ENCODE peak calls at places on chromosomes 2 and 18, in four cellular contexts. K, D, B and O are unnamed samples.

GRCh38 chr2:23711979-23712755 is 214.8 kb downstream of the ATAD2B start:
- DNase-seq in D (peak), K (no peak), B (peak), O (peak)

GRCh38 chr2:45466045-45466444 is 145.0 kb downstream of the SRBD1 start:
- DNase-seq in K (no peak), D (no peak), B (no peak), O (no peak)

GRCh38 chr18:34018358-34018757 is 206.4 kb downstream of the NOL4 start:
- DNase-seq in K (no peak), B (no peak), D (no peak), O (no peak)

GRCh38 chr2:182827182-182827879 is 39.1 kb downstream of the FRZB start:
- DNase-seq in D (no peak), B (peak), K (no peak), O (no peak)

GRCh38 chr2:6495466-6495865 is 370.2 kb downstream of the CMPK2 start:
- DNase-seq in D (no peak), K (no peak), B (no peak), O (no peak)

GRCh38 chr2:38174131-38174530 is 98.2 kb upstream of the CYP1B1 start:
- DNase-seq in K (no peak), B (no peak), D (no peak), O (no peak)

GRCh38 chr2:98917031-98917459 is 19.0 kb downstream of the CRACDL start:
- DNase-seq in B (peak), K (no peak), D (no peak), O (peak)

GRCh38 chr2:191318729-191319078 is 73.5 kb downstream of the MYO1B start:
- DNase-seq in B (peak), D (peak), K (no peak), O (peak)

GRCh38 chr2:96423281-96423680 is 81.9 kb downstream of the NEURL3 start:
- DNase-seq in B (no peak), D (no peak), K (no peak), O (no peak)

GRCh38 chr2:214019973-214020345 is 390.9 kb upstream of the VWC2L start:
- DNase-seq in D (no peak), B (no peak), K (no peak), O (no peak)

GRCh38 chr18:56291229-56291796 is 347.1 kb downstream of the TXNL1 start:
- DNase-seq in D (no peak), K (no peak), B (peak), O (no peak)

GRCh38 chr18:12862467-12862866 is 21.6 kb downstream of the PTPN2 start:
- DNase-seq in B (no peak), K (peak), D (peak), O (no peak)

GRCh38 chr2:56009758-56010534 is 86.4 kb upstream of the EFEMP1 start:
- DNase-seq in K (no peak), D (peak), B (peak), O (peak)
- TF ChIP-seq CTCF in K (peak), D (peak), B (peak), O (peak)

GRCh38 chr2:25787020-25787419 is 91.3 kb downstream of the ASXL2 start:
- DNase-seq in B (no peak), K (peak), D (no peak), O (no peak)
- H3K4me3 ChIP-seq in B (no peak), K (no peak), D (no peak), O (no peak)

DNA sequence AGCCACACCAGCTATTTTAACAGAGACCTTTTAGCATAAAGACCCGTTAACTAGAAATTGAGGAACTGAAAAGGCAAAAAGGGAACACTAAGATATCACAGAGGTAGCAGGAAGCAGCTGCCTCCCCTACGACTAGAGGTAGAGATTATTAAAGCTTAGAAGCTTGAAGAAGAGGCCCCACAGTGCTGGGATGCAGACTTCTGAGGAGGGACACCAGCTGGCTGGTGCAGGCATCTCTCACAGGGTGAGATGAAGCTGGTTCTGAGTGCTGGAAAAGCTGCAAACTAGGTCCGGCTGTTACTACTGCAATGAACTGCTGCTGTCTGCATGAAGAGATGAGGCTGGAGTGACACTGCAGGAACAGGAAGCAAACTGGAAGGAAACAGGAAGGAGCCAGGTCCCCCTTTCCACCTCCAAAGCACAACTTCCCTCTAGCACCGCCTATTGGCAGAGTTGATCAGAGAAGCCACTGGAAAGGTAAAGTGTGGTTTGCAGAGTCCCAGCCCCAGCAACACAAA is 61.2 kb upstream of the MRPS9 start:
- DNase-seq in B (no peak), D (no peak), K (no peak), O (no peak)
- TF ChIP-seq CTCF in B (no peak), D (peak), K (no peak), O (no peak)

DNA sequence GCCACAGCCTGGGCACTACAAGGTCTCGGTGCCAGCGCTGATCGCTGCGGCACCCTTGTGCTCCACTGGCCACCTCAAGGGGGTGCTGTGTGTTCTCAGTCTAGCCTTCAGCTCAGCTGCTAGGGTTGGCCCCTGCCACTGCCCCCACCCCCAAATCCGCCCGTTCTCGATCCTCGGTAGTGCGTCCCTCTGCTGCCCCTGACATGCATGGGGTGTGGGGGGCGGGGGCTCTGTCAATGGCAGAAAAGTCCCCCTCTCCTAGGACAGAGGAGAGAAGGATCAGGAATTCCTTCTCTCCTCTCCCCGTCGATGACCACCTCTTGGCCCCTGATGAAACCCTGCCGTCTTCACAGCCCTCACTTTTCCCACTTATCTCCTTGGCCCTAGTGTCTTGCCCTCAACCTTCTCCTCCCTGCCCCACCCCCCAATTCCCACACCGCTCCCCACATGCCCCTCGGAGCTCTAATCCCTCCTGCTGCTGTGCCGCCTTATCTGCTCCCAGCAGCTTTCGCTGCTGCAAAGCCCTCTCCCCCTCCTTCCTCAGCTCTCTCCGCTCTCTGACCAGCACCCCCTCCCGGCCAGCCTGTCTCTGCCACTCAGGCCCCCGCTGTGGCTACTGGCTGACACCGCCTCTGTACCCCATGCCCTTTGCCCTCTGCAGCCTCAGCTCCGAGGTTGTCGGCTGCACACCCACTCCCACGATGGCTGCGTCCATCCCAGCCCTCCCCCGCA is 4.3 kb upstream of the ASIC4 start:
- DNase-seq in D (peak), B (peak), K (peak), O (peak)
- H3K4me3 ChIP-seq in D (peak), B (peak), K (no peak), O (peak)

GRCh38 chr2:125745514-125745913 is 910.4 kb upstream of the GYPC start:
- DNase-seq in B (no peak), K (peak), D (peak), O (no peak)
- TF ChIP-seq CTCF in B (no peak), K (peak), D (peak), O (no peak)

GRCh38 chr2:218983263-218983970 is 1.6 kb downstream of the FEV start:
- DNase-seq in B (no peak), D (no peak), K (no peak), O (no peak)

GRCh38 chr2:218984239-218985020 is 554 bp downstream of the FEV start:
- DNase-seq in D (peak), B (no peak), K (no peak), O (no peak)

GRCh38 chr2:218982312-218983262 is 2.4 kb downstream of the FEV start:
- DNase-seq in K (no peak), B (no peak), D (no peak), O (no peak)

GRCh38 chr2:218985021-218985324 is at the start of gene FEV:
- DNase-seq in B (no peak), D (peak), K (no peak), O (no peak)

GRCh38 chr2:218983971-218984238 is 1.1 kb downstream of the FEV start:
- DNase-seq in B (no peak), D (no peak), K (no peak), O (no peak)
- H3K4me3 ChIP-seq in B (no peak), D (peak), K (no peak), O (no peak)

GRCh38 chr2:198053776-198054175 is 249.4 kb downstream of the PLCL1 start:
- DNase-seq in D (no peak), B (no peak), K (no peak), O (no peak)

GRCh38 chr2:198055726-198056125 is 251.3 kb downstream of the PLCL1 start:
- DNase-seq in B (no peak), K (no peak), D (no peak), O (no peak)

GRCh38 chr2:198053173-198053572 is 248.8 kb downstream of the PLCL1 start:
- DNase-seq in K (no peak), D (no peak), B (no peak), O (no peak)

GRCh38 chr2:198052741-198053140 is 248.3 kb downstream of the PLCL1 start:
- DNase-seq in D (no peak), B (no peak), K (no peak), O (no peak)

DNA sequence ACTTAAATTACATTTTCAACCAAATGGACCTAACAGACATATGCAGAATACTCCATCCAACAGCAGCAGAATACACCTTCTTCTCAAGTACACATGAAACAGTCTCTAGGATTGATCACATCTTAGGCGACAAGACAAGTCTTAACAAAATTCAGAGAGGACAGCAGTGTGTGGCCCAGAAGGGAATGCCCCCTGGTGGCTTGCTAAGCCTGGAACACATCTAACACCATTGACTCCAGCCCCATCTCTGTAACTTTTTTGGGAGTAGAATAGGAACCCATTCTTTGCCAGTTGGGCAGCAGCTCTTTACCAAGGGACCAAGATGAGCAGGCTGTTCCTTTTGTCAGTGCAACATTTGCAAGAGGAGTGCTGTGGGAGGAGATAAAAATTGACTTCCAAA is 249.9 kb downstream of the PLCL1 start:
- DNase-seq in D (peak), B (peak), K (no peak), O (peak)
- TF ChIP-seq CTCF in D (peak), B (peak), K (peak), O (peak)

GRCh38 chr2:219246559-219246958 is 1.3 kb downstream of the STK16 start:
- DNase-seq in K (no peak), B (no peak), D (no peak), O (no peak)
- H3K4me3 ChIP-seq in K (no peak), B (no peak), D (no peak), O (peak)

GRCh38 chr18:78402440-78402839 is 577.2 kb upstream of the SALL3 start:
- DNase-seq in B (no peak), D (no peak), K (no peak), O (no peak)

GRCh38 chr18:78396756-78397155 is 582.9 kb upstream of the SALL3 start:
- DNase-seq in B (no peak), K (no peak), D (no peak), O (no peak)

GRCh38 chr18:78403371-78403770 is 576.2 kb upstream of the SALL3 start:
- DNase-seq in D (no peak), K (no peak), B (no peak), O (no peak)

GRCh38 chr18:78402966-78403365 is 576.7 kb upstream of the SALL3 start:
- DNase-seq in B (no peak), K (no peak), D (no peak), O (no peak)

GRCh38 chr18:78399992-78400503 is 579.6 kb upstream of the SALL3 start:
- DNase-seq in K (no peak), D (no peak), B (no peak), O (no peak)
- TF ChIP-seq CTCF in K (no peak), D (no peak), B (no peak), O (no peak)